ENCODE peak calls at places on chromosomes 12 and 14, in five cellular contexts. F is NCI-H2029, P is HCT116, G is H54, X is psoas muscle. Z is an unnamed sample.

GRCh38 chr14:67787673-67788072 is 28.7 kb downstream of the ZFYVE26 start:
- DNase-seq in P (no peak), F (no peak), G (no peak), X (no peak), Z (no peak)

GRCh38 chr12:103877934-103878510 is 37.0 kb upstream of the NT5DC3 start:
- DNase-seq in X (peak), F (peak), G (peak), P (peak), Z (no peak)

GRCh38 chr14:93832076-93832475 is 43.8 kb upstream of the PRIMA1 start:
- DNase-seq in G (no peak), X (no peak), P (no peak), F (peak), Z (no peak)

GRCh38 chr12:48910196-48910595 is 15.1 kb downstream of the FKBP11 start:
- DNase-seq in G (no peak), P (no peak), F (no peak), X (no peak), Z (no peak)

GRCh38 chr14:104977008-104977680 is 1.0 kb downstream of the AHNAK2 start:
- DNase-seq in X (no peak), G (no peak), F (no peak), P (no peak), Z (peak)

GRCh38 chr12:113131556-113131955 is 4.0 kb downstream of the RASAL1 start:
- DNase-seq in X (no peak), G (no peak), F (no peak), P (no peak), Z (no peak)

GRCh38 chr12:130026608-130027176 is 122.9 kb upstream of the TMEM132D start:
- DNase-seq in P (no peak), F (no peak), G (peak), X (no peak), Z (no peak)

GRCh38 chr12:110039085-110039807 is 9.1 kb downstream of the C12orf76 start:
- DNase-seq in P (no peak), G (peak), X (no peak), F (peak), Z (no peak)

GRCh38 chr12:43407816-43408645 is 144.0 kb downstream of the ADAMTS20 start:
- DNase-seq in F (no peak), G (no peak), P (no peak), X (no peak), Z (no peak)

GRCh38 chr14:95388699-95389098 is 69.0 kb upstream of the CLMN start:
- DNase-seq in G (no peak), X (no peak), F (no peak), P (no peak), Z (no peak)

GRCh38 chr14:70339970-70340369 is 19.5 kb downstream of the COX16 start:
- DNase-seq in F (no peak), X (no peak), G (no peak), P (no peak), Z (no peak)

GRCh38 chr14:88228519-88229236 is 94.4 kb downstream of the KCNK10 start:
- DNase-seq in X (no peak), P (no peak), F (no peak), G (no peak), Z (no peak)

Z was measured in lower leg skin.